ENCODE peak calls at places on chromosomes 7 and 10, in five cellular contexts. One of them, this sample, is unnamed. For H3K4me1, the result is how much of the 10 kb centered on the place peaks cover.

GRCh38 chr10:97517778-97518561 is 19.2 kb downstream of the UBTD1 start:
- DNase-seq in tibial nerve: no peak
- DNase-seq in ovary: no peak
- DNase-seq in A549: no peak
- DNase-seq in sigmoid colon: no peak
- DNase-seq in this sample: no peak

GRCh38 chr7:140200102-140200989 is 23.6 kb upstream of the KDM7A start:
- DNase-seq in ovary: no peak
- DNase-seq in A549: peak
- DNase-seq in sigmoid colon: peak
- DNase-seq in tibial nerve: peak
- DNase-seq in this sample: no peak

GRCh38 chr10:46033602-46034011 is 3.2 kb upstream of the NCOA4 start:
- DNase-seq in sigmoid colon: no peak
- DNase-seq in tibial nerve: no peak
- DNase-seq in ovary: no peak
- DNase-seq in A549: peak
- DNase-seq in this sample: no peak

GRCh38 chr10:95792874-95793285 is 36.9 kb downstream of the ENTPD1 start:
- DNase-seq in tibial nerve: peak
- DNase-seq in ovary: no peak
- DNase-seq in sigmoid colon: no peak
- DNase-seq in A549: no peak
- DNase-seq in this sample: no peak

GRCh38 chr7:27183682-27184341 is 1.2 kb downstream of the HOXA11 start:
- DNase-seq in tibial nerve: no peak
- DNase-seq in ovary: no peak
- DNase-seq in A549: no peak
- DNase-seq in sigmoid colon: peak
- DNase-seq in this sample: no peak

GRCh38 chr10:103822052-103822716 is 33.2 kb downstream of the SH3PXD2A start:
- DNase-seq in ovary: no peak
- DNase-seq in tibial nerve: no peak
- DNase-seq in sigmoid colon: no peak
- DNase-seq in A549: no peak
- DNase-seq in this sample: no peak

GRCh38 chr10:775245-776075 is 86.0 kb upstream of the DIP2C start:
- DNase-seq in A549: no peak
- DNase-seq in sigmoid colon: peak
- DNase-seq in tibial nerve: no peak
- DNase-seq in ovary: no peak
- DNase-seq in this sample: peak

GRCh38 chr10:79159141-79159619 is 90.4 kb downstream of the ZMIZ1 start:
- DNase-seq in A549: no peak
- DNase-seq in tibial nerve: no peak
- DNase-seq in sigmoid colon: no peak
- DNase-seq in ovary: no peak
- DNase-seq in this sample: no peak

GRCh38 chr7:31776616-31777015 is 89.6 kb downstream of the PPP1R17 start:
- DNase-seq in sigmoid colon: no peak
- DNase-seq in A549: peak
- DNase-seq in ovary: no peak
- DNase-seq in tibial nerve: no peak
- DNase-seq in this sample: no peak

GRCh38 chr10:126669188-126669587 is 1.3 kb downstream of the C10orf90 start:
- DNase-seq in ovary: no peak
- DNase-seq in A549: no peak
- DNase-seq in tibial nerve: no peak
- DNase-seq in sigmoid colon: no peak
- DNase-seq in this sample: peak

GRCh38 chr10:96789571-96790108 is 42.5 kb upstream of the LCOR start:
- DNase-seq in tibial nerve: no peak
- DNase-seq in ovary: peak
- DNase-seq in A549: no peak
- DNase-seq in sigmoid colon: no peak
- DNase-seq in this sample: no peak

GRCh38 chr10:102157224-102157623 is 5.0 kb downstream of the NOLC1 start:
- DNase-seq in sigmoid colon: no peak
- DNase-seq in tibial nerve: no peak
- DNase-seq in ovary: no peak
- DNase-seq in A549: no peak
- DNase-seq in this sample: no peak

GRCh38 chr10:110794808-110795207 is 76.9 kb upstream of the PDCD4 start:
- DNase-seq in A549: no peak
- DNase-seq in tibial nerve: no peak
- DNase-seq in ovary: no peak
- DNase-seq in sigmoid colon: no peak
- DNase-seq in this sample: no peak

GRCh38 chr10:119749455-119749854 is 23.6 kb downstream of the INPP5F start:
- DNase-seq in A549: no peak
- DNase-seq in sigmoid colon: no peak
- DNase-seq in tibial nerve: no peak
- DNase-seq in ovary: no peak
- DNase-seq in this sample: no peak

GRCh38 chr10:30422981-30423654 is 10.9 kb upstream of the MAP3K8 start:
- DNase-seq in tibial nerve: peak
- DNase-seq in sigmoid colon: peak
- DNase-seq in A549: peak
- DNase-seq in ovary: no peak
- DNase-seq in this sample: no peak

GRCh38 chr7:55481126-55481525 is 91.2 kb downstream of the VOPP1 start:
- DNase-seq in sigmoid colon: no peak
- DNase-seq in A549: no peak
- DNase-seq in ovary: no peak
- DNase-seq in tibial nerve: no peak
- DNase-seq in this sample: peak

GRCh38 chr7:92631067-92631829 is 41.1 kb upstream of the FAM133B start:
- DNase-seq in sigmoid colon: no peak
- DNase-seq in tibial nerve: no peak
- DNase-seq in A549: no peak
- DNase-seq in ovary: no peak
- DNase-seq in this sample: no peak

GRCh38 chr7:148335790-148336189 is 254.8 kb upstream of the C7orf33 start:
- DNase-seq in tibial nerve: no peak
- DNase-seq in sigmoid colon: no peak
- DNase-seq in ovary: no peak
- DNase-seq in A549: no peak
- DNase-seq in this sample: no peak
- H3K4me1 ChIP-seq in tibial nerve: under half
- H3K4me1 ChIP-seq in sigmoid colon: under half
- H3K4me1 ChIP-seq in ovary: under half
- H3K4me1 ChIP-seq in A549: under half
- H3K4me1 ChIP-seq in this sample: under half

GRCh38 chr10:16828114-16828568 is 10.9 kb upstream of the RSU1 start:
- DNase-seq in A549: peak
- DNase-seq in sigmoid colon: peak
- DNase-seq in ovary: peak
- DNase-seq in tibial nerve: peak
- DNase-seq in this sample: no peak
- TF ChIP-seq POLR2A in A549: no peak
- TF ChIP-seq POLR2A in sigmoid colon: no peak
- TF ChIP-seq POLR2A in ovary: no peak
- TF ChIP-seq POLR2A in tibial nerve: no peak
- TF ChIP-seq POLR2A in this sample: no peak

DNA sequence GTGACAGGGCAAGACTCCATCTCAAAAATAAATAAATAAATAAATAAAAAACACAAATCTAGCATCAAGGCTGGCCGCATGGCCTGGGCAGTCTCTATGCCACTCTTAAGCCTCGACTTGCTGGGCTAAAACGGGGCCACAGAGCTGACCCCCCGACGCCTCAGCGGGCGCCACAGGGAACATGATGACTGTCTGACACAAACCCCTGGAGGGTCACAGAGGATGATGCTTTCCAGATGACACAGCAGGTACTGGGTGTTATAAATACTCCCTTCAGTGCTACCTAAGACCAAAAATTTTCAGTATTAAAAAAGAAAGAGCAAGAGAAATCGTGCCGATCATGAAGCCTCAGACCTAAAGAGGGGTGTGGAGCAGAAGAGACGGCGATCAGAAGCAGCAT is 176.8 kb downstream of the MAD1L1 start:
- DNase-seq in sigmoid colon: no peak
- DNase-seq in ovary: no peak
- DNase-seq in A549: no peak
- DNase-seq in tibial nerve: no peak
- DNase-seq in this sample: no peak
- TF ChIP-seq CTCF in sigmoid colon: no peak
- TF ChIP-seq CTCF in ovary: no peak
- TF ChIP-seq CTCF in A549: no peak
- TF ChIP-seq CTCF in tibial nerve: no peak
- TF ChIP-seq CTCF in this sample: no peak

GRCh38 chr10:123519861-123520260 is 146.3 kb upstream of the GPR26 start:
- DNase-seq in A549: no peak
- DNase-seq in sigmoid colon: no peak
- DNase-seq in tibial nerve: no peak
- DNase-seq in ovary: no peak
- DNase-seq in this sample: peak
- H3K4me1 ChIP-seq in A549: under half
- H3K4me1 ChIP-seq in sigmoid colon: under half
- H3K4me1 ChIP-seq in tibial nerve: under half
- H3K4me1 ChIP-seq in ovary: under half
- H3K4me1 ChIP-seq in this sample: under half

DNA sequence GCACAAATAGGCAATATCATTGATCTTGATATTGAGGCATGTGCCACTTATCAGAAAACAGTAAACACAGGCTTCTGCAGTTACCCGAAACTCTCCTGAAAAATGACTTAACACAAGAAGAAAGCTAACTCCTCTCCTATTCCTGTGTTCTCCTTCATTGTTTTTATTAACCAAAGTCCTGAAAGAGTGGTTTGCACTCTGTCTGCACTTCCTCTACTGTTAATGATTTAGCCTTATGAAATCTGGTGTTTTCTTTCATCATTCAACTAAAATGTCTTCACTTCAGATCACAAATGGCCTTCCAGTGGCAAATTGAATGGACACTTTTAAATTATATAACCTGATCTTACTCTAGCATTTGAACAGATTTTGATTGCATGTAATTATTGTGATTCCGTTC is 630.6 kb upstream of the PHF14 start:
- DNase-seq in A549: no peak
- DNase-seq in ovary: no peak
- DNase-seq in tibial nerve: no peak
- DNase-seq in sigmoid colon: no peak
- DNase-seq in this sample: no peak
- TF ChIP-seq POLR2A in A549: no peak
- TF ChIP-seq POLR2A in ovary: no peak
- TF ChIP-seq POLR2A in tibial nerve: no peak
- TF ChIP-seq POLR2A in sigmoid colon: no peak
- TF ChIP-seq POLR2A in this sample: no peak

This sample was measured in vagina.